ENCODE peak calls at places on chromosome 12, in ten cellular contexts. W, M, I, X, A, L, P, V, G and T are unnamed samples.

GRCh38 chr12:76874491-76875190 is 4.2 kb downstream of the CSRP2 start:
- DNase-seq in V (no peak), L (no peak), G (no peak), P (no peak), W (no peak), I (no peak), M (no peak), X (no peak), A (no peak), T (no peak)

GRCh38 chr12:111450676-111451075 is 45.0 kb downstream of the SH2B3 start:
- DNase-seq in W (no peak), I (peak; percentile 19), A (no peak), V (no peak), M (no peak), X (no peak), G (no peak), L (no peak), P (no peak), T (no peak)

GRCh38 chr12:58306266-58306995 is 365.1 kb downstream of the ATP23 start:
- DNase-seq in M (no peak), W (no peak), X (no peak), G (no peak), V (no peak), A (no peak), L (no peak), I (no peak), P (no peak), T (no peak)

GRCh38 chr12:110537605-110538409 is 35.7 kb downstream of the RAD9B start:
- DNase-seq in X (no peak), W (no peak), M (no peak), A (no peak), I (peak; percentile 58), P (peak; percentile 80), G (no peak), L (no peak), V (no peak), T (peak; percentile 74)

GRCh38 chr12:51631591-51631990 is 40.6 kb downstream of the SCN8A start:
- DNase-seq in W (no peak), I (no peak), X (no peak), V (no peak), A (no peak), M (no peak), G (no peak), L (no peak), P (no peak), T (no peak)

GRCh38 chr12:54658306-54659264 is 10.4 kb upstream of the DCD start:
- DNase-seq in V (peak; percentile 63), M (no peak), G (no peak), W (no peak), L (no peak), X (no peak), P (no peak), A (peak; percentile 30), I (peak; percentile 72), T (peak; percentile 18)

GRCh38 chr12:56955631-56956256 is 1.7 kb downstream of the RDH16 start:
- DNase-seq in X (no peak), V (no peak), A (no peak), G (no peak), L (no peak), M (no peak), I (no peak), W (no peak), P (no peak), T (no peak)

GRCh38 chr12:52442600-52443061 is 8.5 kb upstream of the KRT75 start:
- DNase-seq in G (no peak), W (no peak), M (no peak), A (no peak), I (no peak), L (no peak), X (no peak), P (no peak), V (no peak), T (no peak)

GRCh38 chr12:93198086-93198485 is 179.6 kb upstream of the NUDT4 start:
- DNase-seq in X (no peak), P (no peak), I (no peak), V (no peak), A (no peak), W (no peak), G (no peak), M (no peak), L (no peak), T (no peak)

GRCh38 chr12:93370947-93371346 is 6.8 kb upstream of the NUDT4 start:
- DNase-seq in X (no peak), L (no peak), W (no peak), G (no peak), A (no peak), P (no peak), M (no peak), V (no peak), I (no peak), T (no peak)

GRCh38 chr12:114166360-114166759 is 200.2 kb upstream of the RBM19 start:
- DNase-seq in G (no peak), V (peak; percentile 58), W (no peak), P (no peak), A (no peak), M (no peak), L (no peak), I (no peak), X (no peak), T (no peak)

GRCh38 chr12:83841620-83842019 is 1071.0 kb downstream of the SLC6A15 start:
- DNase-seq in I (no peak), A (no peak), L (no peak), M (no peak), X (no peak), G (no peak), P (no peak), W (no peak), V (no peak), T (no peak)

GRCh38 chr12:103421402-103421801 is 74.4 kb downstream of the C12orf42 start:
- DNase-seq in L (no peak), A (no peak), V (no peak), I (no peak), X (no peak), M (no peak), P (no peak), W (no peak), G (no peak), T (no peak)
- H3K27ac ChIP-seq in L (no peak overlapping the region), A (no peak overlapping the region), V (no peak overlapping the region), I (no peak overlapping the region), X (no peak overlapping the region), M (no peak overlapping the region), P (no peak overlapping the region), W (no peak overlapping the region), G (no peak overlapping the region), T (no peak overlapping the region)

GRCh38 chr12:95481072-95481471 is 7.1 kb downstream of the METAP2 start:
- DNase-seq in A (no peak), X (no peak), I (no peak), P (no peak), M (no peak), G (no peak), L (no peak), V (no peak), W (no peak), T (no peak)
- H3K27ac ChIP-seq in A (no peak overlapping the region), X (peak overlapping the region; percentile 23), I (no peak overlapping the region), P (no peak overlapping the region), M (no peak overlapping the region), G (peak overlapping the region; percentile 25), L (no peak overlapping the region), V (no peak overlapping the region), W (no peak overlapping the region), T (peak overlapping the region; percentile 8)

GRCh38 chr12:12510141-12510540 is 52.5 kb downstream of the DUSP16 start:
- DNase-seq in W (no peak), P (no peak), G (no peak), X (no peak), V (no peak), A (no peak), M (no peak), L (no peak), I (no peak), T (no peak)

GRCh38 chr12:12508612-12509011 is 54.1 kb downstream of the DUSP16 start:
- DNase-seq in X (no peak), G (no peak), P (no peak), A (no peak), W (no peak), I (no peak), V (no peak), M (no peak), L (no peak), T (no peak)

GRCh38 chr12:12511895-12512674 is 50.6 kb downstream of the DUSP16 start:
- DNase-seq in M (no peak), I (no peak), L (no peak), A (no peak), V (no peak), X (no peak), P (no peak), W (no peak), G (no peak), T (no peak)

GRCh38 chr12:12511021-12511783 is 51.5 kb downstream of the DUSP16 start:
- DNase-seq in P (no peak), I (no peak), V (no peak), G (no peak), L (no peak), W (no peak), M (no peak), X (no peak), A (no peak), T (no peak)

DNA sequence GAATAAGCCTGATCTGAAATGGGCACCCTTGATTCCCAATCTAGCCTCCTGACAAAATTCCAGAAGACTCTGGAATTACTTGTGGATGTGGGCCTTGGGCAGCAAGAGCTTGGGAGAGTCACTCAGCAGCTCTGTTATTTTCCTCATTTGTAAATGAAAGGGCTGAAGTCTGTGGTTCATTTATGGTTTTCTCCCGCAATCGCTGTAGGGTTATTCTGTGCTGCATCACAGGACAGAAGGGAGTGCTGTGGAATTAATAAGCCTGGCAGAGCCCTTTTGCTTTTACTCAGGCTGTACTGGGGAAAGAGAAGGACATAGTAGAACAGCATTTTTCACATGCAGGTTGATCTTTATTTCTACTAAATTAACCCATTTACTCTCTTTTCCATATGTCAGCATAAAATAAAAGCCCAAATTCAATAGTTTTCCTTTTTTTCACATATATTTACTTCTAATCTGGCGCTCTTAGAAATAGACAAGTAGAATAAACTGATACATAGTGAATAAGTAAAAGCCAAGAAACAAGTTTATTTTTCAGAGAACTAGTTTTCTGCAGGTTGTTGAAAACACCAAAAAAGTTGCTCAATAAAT is 49.2 kb downstream of the DUSP16 start:
- DNase-seq in W (no peak), P (no peak), I (no peak), M (no peak), A (no peak), X (no peak), V (no peak), L (no peak), G (no peak), T (no peak)
- H3K27ac ChIP-seq in W (peak overlapping the region; percentile 42), P (no peak overlapping the region), I (no peak overlapping the region), M (no peak overlapping the region), A (no peak overlapping the region), X (no peak overlapping the region), V (no peak overlapping the region), L (no peak overlapping the region), G (no peak overlapping the region), T (no peak overlapping the region)

DNA sequence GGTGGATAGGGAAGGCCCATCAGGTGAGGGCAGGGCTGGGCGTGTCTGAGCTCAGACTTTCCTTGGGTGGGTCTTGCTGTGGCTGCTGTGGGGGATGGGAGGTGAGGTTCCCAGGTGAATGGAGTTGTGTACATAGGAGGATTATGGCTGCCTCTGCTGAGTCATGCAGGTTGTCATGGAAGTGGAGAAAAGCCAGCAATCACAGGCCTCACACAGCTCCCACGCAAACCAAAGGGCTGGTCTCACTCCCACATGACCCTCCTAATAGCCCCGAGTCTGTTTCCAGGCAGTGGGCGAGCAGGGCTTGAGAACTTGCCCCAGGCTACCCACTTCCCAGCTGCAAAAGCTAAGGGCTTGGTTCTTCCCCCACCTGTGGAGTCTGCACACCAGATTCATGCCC is 149.5 kb downstream of the IPO8 start:
- DNase-seq in W (no peak), A (no peak), L (no peak), M (no peak), V (no peak), I (peak; percentile 34), G (no peak), X (no peak), P (no peak), T (no peak)
- H3K27ac ChIP-seq in W (no peak overlapping the region), A (no peak overlapping the region), L (no peak overlapping the region), M (no peak overlapping the region), V (no peak overlapping the region), I (no peak overlapping the region), G (no peak overlapping the region), X (no peak overlapping the region), P (no peak overlapping the region), T (no peak overlapping the region)